ENCODE peak calls at places on chromosomes 12 and 14, in six cellular contexts. N is neuronal stem cell, G is mesendoderm, Q is H9, X is trophoblast cell, Y is mesenchymal stem cell. B is an unnamed sample.

GRCh38 chr12:67424784-67425183 is 155.6 kb downstream of the CAND1 start:
- DNase-seq in N (no peak), G (no peak), Q (no peak), X (peak; percentile 84), Y (no peak), B (no peak)

GRCh38 chr12:124039276-124039675 is 66.3 kb downstream of the ZNF664 start:
- DNase-seq in N (no peak), G (no peak), Q (no peak), X (no peak), Y (peak; percentile 57), B (peak; percentile 57)

GRCh38 chr12:32053881-32054624 is 52.6 kb upstream of the BICD1 start:
- DNase-seq in N (no peak), G (no peak), Q (no peak), X (peak; percentile 97), Y (no peak), B (peak; percentile 40)

GRCh38 chr14:35046751-35047536 is 872 bp downstream of the FAM177A1 start:
- DNase-seq in N (no peak), G (peak; percentile 60), Q (no peak), X (peak; percentile 33), Y (peak; percentile 34), B (peak; percentile 4)

GRCh38 chr14:55814064-55814463 is 234.1 kb downstream of the KTN1 start:
- DNase-seq in N (no peak), G (no peak), Q (no peak), X (no peak), Y (no peak), B (peak; percentile 60)

GRCh38 chr12:1572731-1573130 is 21.6 kb downstream of the FBXL14 start:
- DNase-seq in N (no peak), G (no peak), Q (no peak), X (no peak), Y (no peak), B (no peak)

GRCh38 chr14:103872492-103873113 is 25.2 kb upstream of the PPP1R13B start:
- DNase-seq in N (no peak), G (peak; percentile 68), Q (no peak), X (no peak), Y (no peak), B (no peak)

GRCh38 chr14:104865631-104866441 is 768 bp downstream of the CEP170B start:
- DNase-seq in N (no peak), G (peak; percentile 83), Q (peak; percentile 64), X (peak; percentile 62), Y (peak; percentile 77), B (peak; percentile 67)

DNA sequence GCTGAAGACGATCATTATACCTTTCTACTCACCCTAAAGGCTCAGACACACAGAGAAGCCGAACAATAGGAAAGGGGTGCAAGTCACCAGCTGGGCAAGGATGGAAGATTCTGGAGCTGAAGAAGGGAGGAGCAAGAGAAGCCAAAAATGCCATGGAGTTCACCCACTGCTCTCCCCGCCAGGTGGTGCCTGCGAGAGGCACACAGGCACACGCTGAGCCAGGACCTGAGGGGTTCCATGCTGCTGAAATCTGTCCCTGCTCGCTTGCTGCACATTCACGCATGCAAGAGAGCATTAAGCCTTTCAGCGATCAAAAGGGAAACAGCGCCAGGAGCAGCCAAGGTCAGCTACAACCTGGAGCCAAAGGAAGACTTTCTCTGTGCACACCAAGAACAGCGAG is 104.2 kb downstream of the ANO2 start:
- DNase-seq in N (no peak), G (peak; percentile 20), Q (peak; percentile 59), X (no peak), Y (no peak), B (no peak)
- H4K8ac ChIP-seq in N (no peak overlapping the region), G (no peak overlapping the region), Q (no peak overlapping the region), X (no peak overlapping the region), Y (no peak overlapping the region), B (no peak overlapping the region)

GRCh38 chr14:54773171-54774006 is 129.2 kb downstream of the GCH1 start:
- DNase-seq in N (peak; percentile 71), G (peak; percentile 100), Q (peak; percentile 94), X (peak; percentile 100), Y (peak; percentile 100), B (peak; percentile 100)
- H4K8ac ChIP-seq in N (no peak overlapping the region), G (no peak overlapping the region), Q (no peak overlapping the region), X (peak overlapping the region; percentile 51), Y (peak overlapping the region; percentile 55), B (peak overlapping the region; percentile 96)

GRCh38 chr12:122422769-122423257 is 344 bp upstream of the CLIP1 start:
- DNase-seq in N (peak; percentile 51), G (peak; percentile 87), Q (peak; percentile 57), X (peak; percentile 70), Y (peak; percentile 70), B (peak; percentile 54)

GRCh38 chr12:122421263-122421814 is 1.1 kb downstream of the CLIP1 start:
- DNase-seq in N (no peak), G (peak; percentile 23), Q (no peak), X (peak; percentile 76), Y (peak; percentile 70), B (peak; percentile 47)

GRCh38 chr12:122420471-122421262 is 1.8 kb downstream of the CLIP1 start:
- DNase-seq in N (no peak), G (peak; percentile 16), Q (no peak), X (no peak), Y (no peak), B (no peak)

GRCh38 chr12:122423258-122424165 is 1.0 kb upstream of the CLIP1 start:
- DNase-seq in N (peak; percentile 84), G (peak; percentile 78), Q (peak; percentile 65), X (peak; percentile 39), Y (peak; percentile 79), B (peak; percentile 62)

DNA sequence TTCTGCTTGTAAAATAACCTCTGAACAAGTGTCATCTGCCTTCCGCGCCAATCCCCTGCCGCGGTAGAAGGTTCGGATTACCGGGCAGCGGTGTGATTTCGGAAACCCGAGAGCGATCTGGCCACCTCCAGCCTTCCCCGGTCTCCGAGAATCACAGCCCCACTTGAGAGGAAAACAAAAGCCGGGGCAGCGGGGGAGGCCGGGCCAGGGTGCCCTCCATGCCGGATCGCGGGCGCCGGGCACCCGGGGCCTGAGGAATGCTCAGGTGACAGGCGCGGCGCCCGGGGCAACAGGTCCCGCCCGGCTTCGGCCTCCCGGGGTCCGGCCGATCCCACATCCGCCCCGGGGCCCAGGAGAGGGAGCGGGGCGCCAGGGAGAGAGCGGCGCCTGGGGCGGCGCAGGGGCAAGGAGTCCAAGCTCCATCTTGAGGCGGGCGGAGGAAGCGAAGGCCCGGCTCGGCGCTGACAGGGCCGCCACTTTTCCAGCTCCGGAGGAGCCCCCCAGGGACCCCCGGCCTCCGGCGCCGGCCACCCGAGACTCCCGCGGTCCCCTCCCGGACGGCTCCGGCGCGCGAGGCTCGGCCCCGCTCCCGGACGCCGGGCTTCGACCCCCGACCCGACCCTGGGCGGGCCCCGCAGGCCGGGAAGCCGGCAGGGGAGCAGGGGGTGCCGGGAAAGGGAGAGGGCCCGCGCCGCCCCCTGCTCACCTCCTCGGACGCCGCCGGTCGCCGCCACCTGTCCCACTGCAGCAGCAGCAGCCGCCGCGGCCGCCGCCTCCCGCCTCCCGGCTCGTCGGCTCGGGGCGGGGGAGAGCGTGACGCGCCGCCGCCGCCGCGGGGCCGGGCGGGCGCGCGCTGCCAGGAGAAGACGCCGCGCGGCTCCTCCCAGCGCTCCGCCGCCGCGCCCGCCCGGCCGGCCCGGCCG is at the start of gene CLIP1:
- DNase-seq in N (peak; percentile 54), G (peak; percentile 85), Q (peak; percentile 72), X (peak; percentile 91), Y (peak; percentile 77), B (peak; percentile 65)
- H4K8ac ChIP-seq in N (no peak within 1 kb of the TSS), G (peak within 1 kb of the TSS; percentile 100), Q (no peak within 1 kb of the TSS), X (peak within 1 kb of the TSS; percentile 95), Y (peak within 1 kb of the TSS; percentile 62), B (peak within 1 kb of the TSS; percentile 86)

DNA sequence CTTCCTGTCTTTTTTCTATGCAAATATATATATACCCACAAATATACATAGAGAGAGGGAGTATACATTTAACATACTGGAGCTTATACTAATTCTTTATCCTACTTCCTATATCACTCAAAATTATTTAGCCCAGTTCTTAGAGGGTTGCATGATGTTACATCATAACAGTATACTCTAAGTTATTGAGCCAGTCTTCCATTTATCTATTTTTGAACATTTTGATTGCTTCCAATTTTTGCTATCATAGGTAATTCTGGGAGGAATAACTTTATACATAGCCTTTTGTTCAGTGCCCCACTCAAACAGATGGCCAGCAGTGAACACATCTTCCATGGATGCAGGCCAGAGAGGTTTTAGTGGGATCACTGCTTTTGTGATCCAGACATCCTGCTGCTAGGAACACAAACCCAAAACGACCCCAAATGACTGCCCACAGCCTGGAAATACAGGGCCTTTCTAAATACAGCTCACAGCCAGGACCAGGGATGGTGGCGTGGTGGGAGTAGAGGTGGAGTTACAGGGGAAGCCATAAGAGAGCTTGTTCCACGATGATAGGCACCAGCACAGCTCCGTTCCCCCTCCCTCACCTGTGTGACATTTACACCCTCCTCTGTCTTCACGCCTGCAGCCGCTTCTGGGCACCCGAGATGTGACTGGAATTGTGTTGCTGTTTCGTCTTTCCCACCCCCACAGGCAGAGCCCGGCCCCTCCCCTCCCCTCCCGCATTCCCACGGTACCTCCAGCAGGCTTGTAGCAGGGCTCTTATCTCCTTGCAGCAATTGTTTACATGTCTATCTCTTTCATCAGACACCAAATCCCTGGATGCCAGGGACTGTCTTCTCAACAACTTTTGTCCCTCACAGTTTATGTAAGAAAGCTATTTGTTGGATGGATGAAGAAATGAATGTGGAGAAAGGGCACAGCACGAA is 30.7 kb upstream of the HDAC7 start:
- DNase-seq in N (no peak), G (peak; percentile 88), Q (peak; percentile 43), X (peak; percentile 82), Y (peak; percentile 79), B (peak; percentile 83)
- H4K8ac ChIP-seq in N (no peak overlapping the region), G (no peak overlapping the region), Q (no peak overlapping the region), X (no peak overlapping the region), Y (peak overlapping the region; percentile 10), B (peak overlapping the region; percentile 78)

GRCh38 chr12:73266206-73266605 is 994.0 kb downstream of the TRHDE start:
- DNase-seq in N (no peak), G (peak; percentile 8), Q (no peak), X (no peak), Y (no peak), B (no peak)
- H4K8ac ChIP-seq in N (no peak overlapping the region), G (no peak overlapping the region), Q (no peak overlapping the region), X (no peak overlapping the region), Y (peak overlapping the region; percentile 49), B (no peak overlapping the region)

GRCh38 chr14:71320107-71320733 is 413.0 kb downstream of the PCNX1 start:
- DNase-seq in N (peak; percentile 98), G (peak; percentile 100), Q (peak; percentile 99), X (peak; percentile 99), Y (peak; percentile 99), B (peak; percentile 99)
- H4K8ac ChIP-seq in N (no peak within 1 kb of the TSS), G (peak within 1 kb of the TSS; percentile 87), Q (no peak within 1 kb of the TSS), X (peak within 1 kb of the TSS; percentile 64), Y (peak within 1 kb of the TSS; percentile 87), B (peak within 1 kb of the TSS; percentile 74)

DNA sequence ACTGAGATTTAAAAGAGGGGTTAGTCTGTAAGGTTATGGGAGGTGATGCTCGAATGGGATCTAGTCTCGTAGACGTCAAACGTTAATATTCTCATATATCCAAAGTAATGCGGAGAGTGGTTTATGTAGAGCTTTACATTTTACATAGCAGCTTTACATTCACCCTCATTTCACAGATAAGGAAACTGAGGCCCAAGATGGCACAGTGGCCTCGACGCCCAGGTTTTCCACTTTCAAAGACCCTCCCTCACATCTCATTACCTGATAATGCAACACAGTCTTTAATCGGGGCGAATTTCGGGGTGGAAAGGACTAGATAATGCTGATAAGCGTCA is 450 bp upstream of the TDG start:
- DNase-seq in N (no peak), G (no peak), Q (no peak), X (no peak), Y (no peak), B (no peak)
- H4K8ac ChIP-seq in N (no peak overlapping the region), G (peak overlapping the region; percentile 0), Q (no peak overlapping the region), X (peak overlapping the region; percentile 43), Y (peak overlapping the region; percentile 99), B (peak overlapping the region; percentile 96)

GRCh38 chr14:64676410-64677008 is 27.7 kb upstream of the PLEKHG3 start:
- DNase-seq in N (no peak), G (no peak), Q (no peak), X (no peak), Y (no peak), B (no peak)
- H4K8ac ChIP-seq in N (no peak overlapping the region), G (no peak overlapping the region), Q (no peak overlapping the region), X (no peak overlapping the region), Y (no peak overlapping the region), B (no peak overlapping the region)

GRCh38 chr14:90970167-90970600 is 90.3 kb downstream of the RPS6KA5 start:
- DNase-seq in N (no peak), G (no peak), Q (no peak), X (peak; percentile 74), Y (peak; percentile 35), B (peak; percentile 12)
- H4K8ac ChIP-seq in N (no peak overlapping the region), G (no peak overlapping the region), Q (no peak overlapping the region), X (no peak overlapping the region), Y (no peak overlapping the region), B (no peak overlapping the region)